ENCODE peak calls at places on chromosomes 6 and 20, in five cellular contexts. B is GM20000, F is choroid plexus epithelial cell, M is left lung, E is HepG2. U is an unnamed sample.

GRCh38 chr6:13375360-13375878 is 47.1 kb upstream of the TBC1D7 start:
- DNase-seq in B (peak), F (no peak), M (no peak), E (no peak), U (no peak)

GRCh38 chr6:70281923-70282902 is 20.7 kb downstream of the COL9A1 start:
- DNase-seq in B (no peak), F (no peak), M (peak), E (no peak), U (no peak)

GRCh38 chr20:34293119-34293518 is 10.0 kb downstream of the AHCY start:
- DNase-seq in B (no peak), F (no peak), M (no peak), E (no peak), U (no peak)

GRCh38 chr6:53673138-53673801 is 7.7 kb upstream of the KLHL31 start:
- DNase-seq in B (no peak), F (peak), M (no peak), E (peak), U (peak)

GRCh38 chr20:36392989-36393388 is 86.8 kb downstream of the DLGAP4 start:
- DNase-seq in B (no peak), F (no peak), M (no peak), E (no peak), U (no peak)

GRCh38 chr6:132643547-132643946 is 15.4 kb downstream of the TAAR1 start:
- DNase-seq in B (no peak), F (no peak), M (no peak), E (no peak), U (no peak)

GRCh38 chr6:42693725-42694323 is 28.6 kb downstream of the PRPH2 start:
- DNase-seq in B (no peak), F (no peak), M (no peak), E (no peak), U (no peak)

GRCh38 chr6:104930939-104931338 is 26.0 kb upstream of the LIN28B start:
- DNase-seq in B (no peak), F (no peak), M (no peak), E (no peak), U (no peak)

GRCh38 chr20:46965477-46965876 is 70.8 kb downstream of the EYA2 start:
- DNase-seq in B (no peak), F (no peak), M (no peak), E (no peak), U (no peak)

GRCh38 chr6:167748458-167749379 is 78.0 kb upstream of the AFDN start:
- DNase-seq in B (no peak), F (no peak), M (peak), E (no peak), U (no peak)

GRCh38 chr6:37624606-37625574 is 72.8 kb downstream of the MDGA1 start:
- DNase-seq in B (no peak), F (no peak), M (peak), E (no peak), U (no peak)

GRCh38 chr20:38299963-38300362 is 4.0 kb upstream of the BPI start:
- DNase-seq in B (no peak), F (no peak), M (no peak), E (no peak), U (peak)

GRCh38 chr6:13454286-13455221 is 32.8 kb downstream of the GFOD1 start:
- DNase-seq in B (peak), F (peak), M (no peak), E (no peak), U (no peak)

GRCh38 chr20:53900380-53900999 is 169.9 kb downstream of the BCAS1 start:
- DNase-seq in B (no peak), F (peak), M (no peak), E (no peak), U (no peak)

GRCh38 chr6:32819729-32820128 is 2.9 kb upstream of the HLA-DOB start:
- DNase-seq in B (no peak), F (peak), M (no peak), E (no peak), U (no peak)

GRCh38 chr20:38883081-38883980 is 42.9 kb upstream of the FAM83D start:
- DNase-seq in B (no peak), F (peak), M (no peak), E (no peak), U (no peak)

GRCh38 chr6:29977425-29977727 is 35.0 kb downstream of the HLA-A start:
- DNase-seq in B (no peak), F (no peak), M (no peak), E (no peak), U (no peak)

GRCh38 chr6:52046456-52046855 is 41.0 kb downstream of the PKHD1 start:
- DNase-seq in B (no peak), F (no peak), M (no peak), E (no peak), U (no peak)

GRCh38 chr6:90403489-90404381 is 107.1 kb upstream of the BACH2 start:
- DNase-seq in B (no peak), F (peak), M (peak), E (peak), U (no peak)

GRCh38 chr6:106119991-106120390 is 33.9 kb downstream of the PRDM1 start:
- DNase-seq in B (no peak), F (no peak), M (no peak), E (no peak), U (no peak)

GRCh38 chr6:95742895-95743294 is 165.6 kb downstream of the MANEA start:
- DNase-seq in B (no peak), F (no peak), M (no peak), E (no peak), U (no peak)

GRCh38 chr6:116564921-116565872 is 6.1 kb upstream of the RWDD1 start:
- DNase-seq in B (no peak), F (no peak), M (peak), E (no peak), U (no peak)